ENCODE peak calls at places on chromosomes 4 and X, in five cellular contexts. W is brain microvascular endothelial cell, B is hepatocyte, R is AG04450, A is iPS DF 6.9. F is an unnamed sample.

GRCh38 chr4:8281519-8282133 is 12.1 kb downstream of the HTRA3 start:
- DNase-seq in W (no peak), R (peak), B (no peak), A (no peak), F (no peak)

GRCh38 chrX:28920554-28920953 is 333.3 kb downstream of the IL1RAPL1 start:
- DNase-seq in W (no peak), R (no peak), A (no peak), B (peak), F (peak)

GRCh38 chrX:100083146-100083715 is 326.8 kb downstream of the PCDH19 start:
- DNase-seq in B (no peak), W (no peak), R (no peak), A (no peak), F (no peak)

GRCh38 chrX:50169717-50170116 is 31.1 kb downstream of the AKAP4 start:
- DNase-seq in R (no peak), W (no peak), A (no peak), B (no peak), F (no peak)

GRCh38 chrX:73825569-73825968 is 262.6 kb downstream of the CHIC1 start:
- DNase-seq in B (no peak), R (no peak), A (no peak), W (no peak), F (no peak)

GRCh38 chrX:143437439-143437838 is 79.8 kb downstream of the SPANXN3 start:
- DNase-seq in B (peak), R (no peak), W (no peak), A (no peak), F (peak)

GRCh38 chrX:42128020-42128419 is 204.7 kb upstream of the CASK start:
- DNase-seq in W (no peak), A (no peak), B (no peak), R (no peak), F (no peak)

GRCh38 chr4:95465010-95465409 is 83.8 kb downstream of the UNC5C start:
- DNase-seq in R (no peak), W (peak), B (no peak), A (no peak), F (no peak)

GRCh38 chrX:154516655-154517100 is 646 bp upstream of the FAM3A start:
- DNase-seq in A (no peak), R (no peak), W (no peak), B (peak), F (no peak)

GRCh38 chr4:156191382-156191781 is 237.7 kb upstream of the CTSO start:
- DNase-seq in B (no peak), R (no peak), A (no peak), W (no peak), F (no peak)

GRCh38 chr4:156255205-156255604 is 301.5 kb upstream of the CTSO start:
- DNase-seq in W (no peak), B (no peak), R (no peak), A (no peak), F (no peak)

GRCh38 chr4:637536-637935 is 12.2 kb downstream of the PDE6B start:
- DNase-seq in B (no peak), A (no peak), W (peak), R (no peak), F (no peak)

GRCh38 chr4:14368391-14368790 is 633.9 kb upstream of the CPEB2 start:
- DNase-seq in B (no peak), R (no peak), W (no peak), A (no peak), F (no peak)

GRCh38 chr4:187814737-187815465 is 180.7 kb upstream of the ZFP42 start:
- DNase-seq in R (no peak), W (no peak), A (no peak), B (no peak), F (no peak)

GRCh38 chrX:153371256-153371655 is 29.9 kb downstream of the PNMA6E start:
- DNase-seq in A (no peak), B (no peak), W (no peak), R (no peak), F (no peak)

GRCh38 chr4:185587444-185588161 is 52.3 kb upstream of the PDLIM3 start:
- DNase-seq in R (no peak), A (no peak), B (no peak), W (no peak), F (no peak)

GRCh38 chr4:185587065-185587443 is 51.7 kb upstream of the PDLIM3 start:
- DNase-seq in R (no peak), A (no peak), W (no peak), B (no peak), F (no peak)

GRCh38 chr4:185582651-185583400 is 47.5 kb upstream of the PDLIM3 start:
- DNase-seq in R (no peak), W (no peak), B (no peak), A (no peak), F (no peak)

GRCh38 chr4:185583813-185584212 is 48.5 kb upstream of the PDLIM3 start:
- DNase-seq in W (no peak), B (no peak), A (no peak), R (no peak), F (no peak)

GRCh38 chr4:185585211-185585610 is 49.9 kb upstream of the PDLIM3 start:
- DNase-seq in W (no peak), A (no peak), R (no peak), B (no peak), F (no peak)
- H3K27ac ChIP-seq in W (no peak), A (no peak), R (no peak), B (no peak), F (no peak)

GRCh38 chrX:70292788-70293187 is 2.9 kb downstream of the KIF4A start:
- DNase-seq in B (no peak), A (no peak), R (no peak), W (no peak), F (no peak)

GRCh38 chrX:70289168-70289792 is 447 bp downstream of the PDZD11 start:
- DNase-seq in R (no peak), W (peak), A (no peak), B (no peak), F (no peak)

GRCh38 chrX:70289793-70290770 is at the start of the genes KIF4A and PDZD11:
- DNase-seq in R (peak), W (peak), A (peak), B (peak), F (peak)

GRCh38 chrX:70293621-70294020 is 3.7 kb downstream of the KIF4A start:
- DNase-seq in R (no peak), W (no peak), B (no peak), A (no peak), F (no peak)
- H3K27ac ChIP-seq in R (no peak), W (no peak), B (no peak), A (no peak), F (no peak)

DNA sequence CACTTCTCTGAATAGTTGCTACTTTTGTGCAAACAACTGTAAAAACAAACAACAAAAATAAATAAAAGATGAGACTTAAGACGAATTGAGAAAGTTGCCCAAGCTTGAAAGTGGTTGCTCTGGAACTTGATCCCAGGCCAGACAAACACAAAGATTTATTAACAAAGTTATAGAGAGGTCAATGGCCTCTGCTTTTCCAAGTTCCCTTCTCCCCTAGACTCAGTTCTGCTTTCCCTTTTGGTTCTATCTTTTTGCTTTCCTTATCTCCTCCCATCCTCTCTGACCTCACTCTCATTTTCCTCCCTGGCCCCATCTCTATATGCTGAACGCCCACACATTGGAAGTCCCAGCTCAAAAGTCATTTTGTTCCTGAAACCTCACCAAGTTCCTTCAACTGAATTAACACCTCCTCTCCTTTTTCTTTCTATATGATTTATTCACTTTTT is 82.7 kb downstream of the MXRA5 start:
- DNase-seq in R (no peak), B (no peak), A (no peak), W (peak), F (no peak)
- H3K27ac ChIP-seq in R (peak), B (peak), A (no peak), W (peak), F (no peak)

DNA sequence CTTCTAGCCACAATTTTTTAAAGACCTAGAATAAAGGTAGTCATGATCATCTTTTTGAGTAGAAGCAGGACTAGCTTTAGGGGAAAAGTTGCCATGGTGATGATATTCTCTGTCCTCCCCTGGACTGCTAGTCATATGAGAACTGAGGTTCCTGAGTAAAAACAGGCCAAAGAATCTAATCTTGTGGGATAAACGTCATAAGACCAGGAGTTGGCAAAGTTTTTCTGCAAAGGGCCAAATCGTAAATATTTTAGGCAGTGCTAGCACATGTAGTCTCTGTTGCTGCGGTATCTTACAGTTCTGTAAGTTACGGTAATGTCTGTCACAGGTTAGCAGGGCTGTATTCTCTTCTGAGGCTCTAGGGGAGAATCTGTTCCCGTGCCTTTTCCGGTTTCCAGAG is 3.4 kb downstream of the PRPS2 start:
- DNase-seq in B (peak), W (no peak), A (no peak), R (no peak), F (no peak)
- H3K27ac ChIP-seq in B (peak), W (no peak), A (no peak), R (no peak), F (no peak)

GRCh38 chr4:183132865-183133264 is 33.8 kb downstream of the WWC2 start:
- DNase-seq in A (no peak), R (no peak), W (no peak), B (no peak), F (no peak)

GRCh38 chr4:183130328-183131155 is 31.5 kb downstream of the WWC2 start:
- DNase-seq in B (no peak), W (peak), A (no peak), R (no peak), F (no peak)

GRCh38 chr4:183132081-183132480 is 33.0 kb downstream of the WWC2 start:
- DNase-seq in B (no peak), W (no peak), R (no peak), A (no peak), F (no peak)

GRCh38 chr4:183129675-183130074 is 30.6 kb downstream of the WWC2 start:
- DNase-seq in A (no peak), R (no peak), B (no peak), W (no peak), F (no peak)

DNA sequence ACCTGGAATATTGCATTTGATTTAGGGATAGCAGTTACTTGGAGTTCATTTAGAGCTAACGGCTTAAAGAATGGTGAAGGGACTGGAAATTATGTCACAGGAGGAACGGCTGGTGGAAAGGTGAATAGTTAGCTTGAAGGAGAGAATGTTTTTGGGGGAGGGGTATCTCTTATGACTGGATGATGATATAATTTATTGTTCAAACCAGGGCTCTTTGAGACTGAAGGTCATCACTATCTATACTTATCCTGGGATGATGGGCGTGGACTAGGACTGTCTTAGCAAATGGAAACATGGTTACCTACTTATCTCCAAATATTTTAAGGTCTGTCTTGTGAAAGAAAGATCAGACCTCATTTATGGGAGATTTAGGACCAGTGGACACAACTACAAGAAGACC is 30.1 kb downstream of the WWC2 start:
- DNase-seq in A (no peak), W (no peak), B (no peak), R (no peak), F (no peak)
- H3K27ac ChIP-seq in A (no peak), W (no peak), B (no peak), R (no peak), F (no peak)

GRCh38 chr4:7264694-7265093 is 72.4 kb downstream of the SORCS2 start:
- DNase-seq in A (no peak), W (no peak), B (no peak), R (no peak), F (no peak)

GRCh38 chr4:7268941-7269340 is 76.6 kb downstream of the SORCS2 start:
- DNase-seq in R (no peak), W (no peak), A (no peak), B (no peak), F (no peak)

GRCh38 chr4:7270121-7270520 is 77.8 kb downstream of the SORCS2 start:
- DNase-seq in B (no peak), A (no peak), W (no peak), R (no peak), F (no peak)

GRCh38 chr4:7266525-7267292 is 74.4 kb downstream of the SORCS2 start:
- DNase-seq in R (peak), B (peak), A (peak), W (peak), F (peak)

GRCh38 chr4:7267829-7268228 is 75.5 kb downstream of the SORCS2 start:
- DNase-seq in A (no peak), B (no peak), R (no peak), W (no peak), F (no peak)
- H3K27ac ChIP-seq in A (no peak), B (no peak), R (no peak), W (no peak), F (no peak)

DNA sequence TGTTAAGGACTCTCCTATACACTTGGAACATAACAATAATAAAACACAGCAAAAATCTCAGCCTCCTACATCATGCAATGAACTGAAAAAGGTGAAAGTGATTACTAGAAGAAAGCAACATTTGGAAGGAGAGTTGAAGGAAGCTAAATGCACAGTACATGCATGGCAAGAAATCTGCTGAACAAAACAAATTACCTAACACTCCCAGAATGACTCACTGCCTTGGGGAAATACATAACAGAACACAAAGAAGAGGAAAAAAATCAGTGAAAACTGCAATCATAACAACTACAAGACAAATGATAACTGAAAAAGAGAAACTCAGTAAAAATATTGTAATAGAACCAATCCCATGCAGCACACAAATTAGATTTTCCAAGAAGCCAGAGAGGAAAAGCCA is 1513.3 kb downstream of the ARAP2 start:
- DNase-seq in R (no peak), B (peak), A (no peak), W (no peak), F (no peak)
- H3K27ac ChIP-seq in R (no peak), B (no peak), A (no peak), W (no peak), F (no peak)

DNA sequence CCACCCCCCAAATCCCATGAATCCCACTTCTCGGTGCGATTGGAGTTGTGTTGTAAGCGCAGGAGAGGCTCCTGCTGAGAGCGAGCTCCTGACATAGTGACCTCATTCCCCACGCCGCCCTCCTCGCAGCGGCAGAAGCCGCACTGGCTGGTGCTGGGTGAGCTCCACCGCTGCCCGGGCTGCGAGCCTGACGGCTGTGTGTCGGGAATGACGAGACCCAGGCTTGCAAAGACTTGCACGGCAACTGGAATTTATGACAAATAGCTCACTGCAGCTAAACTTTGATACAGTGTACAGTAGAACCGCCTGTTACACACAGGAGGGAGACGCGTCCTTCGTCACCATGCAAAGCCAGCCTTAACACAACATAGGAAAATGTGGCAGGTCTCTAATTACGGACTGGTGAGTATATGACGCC is 82.4 kb downstream of the STOX2 start:
- DNase-seq in A (no peak), R (peak), W (peak), B (peak), F (peak)
- H3K27ac ChIP-seq in A (no peak), R (peak), W (peak), B (peak), F (no peak)